ENCODE peak calls at places on chromosomes 11 and 22, in seven cellular contexts. One of them, this sample, is unnamed.

GRCh38 chr11:125451400-125452124 is 44.5 kb downstream of the FEZ1 start:
- DNase-seq in IMR-90: peak
- DNase-seq in mesendoderm: peak
- DNase-seq in H9: peak
- DNase-seq in neuronal stem cell: peak
- DNase-seq in H1: no peak
- DNase-seq in trophoblast cell: peak
- DNase-seq in this sample: peak

GRCh38 chr11:9001736-9002135 is 2.1 kb downstream of the NRIP3 start:
- DNase-seq in IMR-90: peak
- DNase-seq in mesendoderm: peak
- DNase-seq in H9: no peak
- DNase-seq in neuronal stem cell: no peak
- DNase-seq in H1: no peak
- DNase-seq in trophoblast cell: peak
- DNase-seq in this sample: peak

GRCh38 chr11:35742707-35743454 is 80.3 kb downstream of the TRIM44 start:
- DNase-seq in IMR-90: no peak
- DNase-seq in mesendoderm: no peak
- DNase-seq in H9: no peak
- DNase-seq in neuronal stem cell: no peak
- DNase-seq in H1: no peak
- DNase-seq in trophoblast cell: no peak
- DNase-seq in this sample: no peak

GRCh38 chr11:13053255-13053917 is 44.3 kb downstream of the RASSF10 start:
- DNase-seq in IMR-90: no peak
- DNase-seq in mesendoderm: peak
- DNase-seq in H9: no peak
- DNase-seq in neuronal stem cell: no peak
- DNase-seq in H1: no peak
- DNase-seq in trophoblast cell: peak
- DNase-seq in this sample: no peak

GRCh38 chr11:65528819-65529350 is 4.0 kb downstream of the SCYL1 start:
- DNase-seq in IMR-90: no peak
- DNase-seq in mesendoderm: no peak
- DNase-seq in H9: no peak
- DNase-seq in neuronal stem cell: no peak
- DNase-seq in H1: no peak
- DNase-seq in trophoblast cell: no peak
- DNase-seq in this sample: no peak

GRCh38 chr11:18173225-18173866 is 709 bp downstream of the MRGPRX4 start:
- DNase-seq in IMR-90: no peak
- DNase-seq in mesendoderm: no peak
- DNase-seq in H9: no peak
- DNase-seq in neuronal stem cell: no peak
- DNase-seq in H1: no peak
- DNase-seq in trophoblast cell: no peak
- DNase-seq in this sample: no peak

GRCh38 chr11:1433977-1434640 is 44.4 kb downstream of the BRSK2 start:
- DNase-seq in IMR-90: no peak
- DNase-seq in mesendoderm: no peak
- DNase-seq in H9: no peak
- DNase-seq in neuronal stem cell: no peak
- DNase-seq in H1: no peak
- DNase-seq in trophoblast cell: no peak
- DNase-seq in this sample: no peak

GRCh38 chr22:44972363-44973083 is 37.3 kb downstream of the PHF21B start:
- DNase-seq in IMR-90: peak
- DNase-seq in mesendoderm: no peak
- DNase-seq in H9: no peak
- DNase-seq in neuronal stem cell: no peak
- DNase-seq in H1: no peak
- DNase-seq in trophoblast cell: no peak
- DNase-seq in this sample: no peak

GRCh38 chr11:130798280-130798679 is 118.0 kb downstream of the SNX19 start:
- DNase-seq in IMR-90: peak
- DNase-seq in mesendoderm: no peak
- DNase-seq in H9: no peak
- DNase-seq in neuronal stem cell: no peak
- DNase-seq in H1: no peak
- DNase-seq in trophoblast cell: no peak
- DNase-seq in this sample: peak

GRCh38 chr22:26050079-26050478 is 119.2 kb upstream of the SEZ6L start:
- DNase-seq in IMR-90: no peak
- DNase-seq in mesendoderm: no peak
- DNase-seq in H9: no peak
- DNase-seq in neuronal stem cell: no peak
- DNase-seq in H1: no peak
- DNase-seq in trophoblast cell: no peak
- DNase-seq in this sample: no peak

GRCh38 chr11:10044618-10045017 is 249.4 kb downstream of the SBF2 start:
- DNase-seq in IMR-90: no peak
- DNase-seq in mesendoderm: peak
- DNase-seq in H9: peak
- DNase-seq in neuronal stem cell: no peak
- DNase-seq in H1: no peak
- DNase-seq in trophoblast cell: no peak
- DNase-seq in this sample: no peak

GRCh38 chr11:78244546-78245315 is 56.0 kb downstream of the USP35 start:
- DNase-seq in IMR-90: no peak
- DNase-seq in mesendoderm: no peak
- DNase-seq in H9: no peak
- DNase-seq in neuronal stem cell: no peak
- DNase-seq in H1: no peak
- DNase-seq in trophoblast cell: no peak
- DNase-seq in this sample: peak

GRCh38 chr22:17781319-17782031 is 7.2 kb upstream of the BID start:
- DNase-seq in IMR-90: peak
- DNase-seq in mesendoderm: no peak
- DNase-seq in H9: no peak
- DNase-seq in neuronal stem cell: no peak
- DNase-seq in H1: no peak
- DNase-seq in trophoblast cell: peak
- DNase-seq in this sample: peak

GRCh38 chr11:69115586-69116560 is 39.9 kb upstream of the SMIM38 start:
- DNase-seq in IMR-90: no peak
- DNase-seq in mesendoderm: no peak
- DNase-seq in H9: no peak
- DNase-seq in neuronal stem cell: no peak
- DNase-seq in H1: no peak
- DNase-seq in trophoblast cell: no peak
- DNase-seq in this sample: no peak

GRCh38 chr11:3183523-3183922 is 18.4 kb upstream of the OSBPL5 start:
- DNase-seq in IMR-90: no peak
- DNase-seq in mesendoderm: no peak
- DNase-seq in H9: no peak
- DNase-seq in neuronal stem cell: no peak
- DNase-seq in H1: no peak
- DNase-seq in trophoblast cell: no peak
- DNase-seq in this sample: no peak

GRCh38 chr22:47164514-47165337 is 402.3 kb downstream of the TBC1D22A start:
- DNase-seq in IMR-90: no peak
- DNase-seq in mesendoderm: no peak
- DNase-seq in H9: peak
- DNase-seq in neuronal stem cell: peak
- DNase-seq in H1: no peak
- DNase-seq in trophoblast cell: no peak
- DNase-seq in this sample: no peak

GRCh38 chr11:101583180-101584128 is at the start of gene TRPC6:
- DNase-seq in IMR-90: peak
- DNase-seq in mesendoderm: peak
- DNase-seq in H9: peak
- DNase-seq in neuronal stem cell: no peak
- DNase-seq in H1: no peak
- DNase-seq in trophoblast cell: peak
- DNase-seq in this sample: peak

GRCh38 chr11:2811206-2812091 is 74.1 kb downstream of the CDKN1C start:
- DNase-seq in IMR-90: no peak
- DNase-seq in mesendoderm: peak
- DNase-seq in H9: no peak
- DNase-seq in neuronal stem cell: no peak
- DNase-seq in H1: no peak
- DNase-seq in trophoblast cell: no peak
- DNase-seq in this sample: no peak

GRCh38 chr11:95486979-95487378 is 256.0 kb upstream of the SESN3 start:
- DNase-seq in IMR-90: no peak
- DNase-seq in mesendoderm: no peak
- DNase-seq in H9: no peak
- DNase-seq in neuronal stem cell: no peak
- DNase-seq in H1: no peak
- DNase-seq in trophoblast cell: no peak
- DNase-seq in this sample: no peak

GRCh38 chr11:95485115-95485900 is 254.3 kb upstream of the SESN3 start:
- DNase-seq in IMR-90: no peak
- DNase-seq in mesendoderm: no peak
- DNase-seq in H9: no peak
- DNase-seq in neuronal stem cell: no peak
- DNase-seq in H1: no peak
- DNase-seq in trophoblast cell: peak
- DNase-seq in this sample: no peak

GRCh38 chr11:95487938-95488337 is 256.9 kb upstream of the SESN3 start:
- DNase-seq in IMR-90: no peak
- DNase-seq in mesendoderm: no peak
- DNase-seq in H9: no peak
- DNase-seq in neuronal stem cell: no peak
- DNase-seq in H1: no peak
- DNase-seq in trophoblast cell: no peak
- DNase-seq in this sample: no peak

GRCh38 chr11:95490625-95491024 is 259.6 kb upstream of the SESN3 start:
- DNase-seq in IMR-90: no peak
- DNase-seq in mesendoderm: no peak
- DNase-seq in H9: no peak
- DNase-seq in neuronal stem cell: no peak
- DNase-seq in H1: no peak
- DNase-seq in trophoblast cell: peak
- DNase-seq in this sample: no peak

GRCh38 chr11:95487391-95487790 is 256.4 kb upstream of the SESN3 start:
- DNase-seq in IMR-90: no peak
- DNase-seq in mesendoderm: peak
- DNase-seq in H9: no peak
- DNase-seq in neuronal stem cell: no peak
- DNase-seq in H1: no peak
- DNase-seq in trophoblast cell: peak
- DNase-seq in this sample: no peak
- H3K9ac ChIP-seq in IMR-90: no peak
- H3K9ac ChIP-seq in mesendoderm: no peak
- H3K9ac ChIP-seq in H9: no peak
- H3K9ac ChIP-seq in neuronal stem cell: no peak
- H3K9ac ChIP-seq in H1: no peak
- H3K9ac ChIP-seq in trophoblast cell: no peak
- H3K9ac ChIP-seq in this sample: no peak

GRCh38 chr11:83401506-83402225 is 115.5 kb upstream of the CCDC90B start:
- DNase-seq in IMR-90: no peak
- DNase-seq in mesendoderm: no peak
- DNase-seq in H9: no peak
- DNase-seq in neuronal stem cell: no peak
- DNase-seq in H1: no peak
- DNase-seq in trophoblast cell: no peak
- DNase-seq in this sample: no peak
- H2BK120ac ChIP-seq in IMR-90: no peak
- H2BK120ac ChIP-seq in mesendoderm: no peak
- H2BK120ac ChIP-seq in H9: no peak
- H2BK120ac ChIP-seq in neuronal stem cell: no peak
- H2BK120ac ChIP-seq in H1: no peak
- H2BK120ac ChIP-seq in trophoblast cell: no peak
- H2BK120ac ChIP-seq in this sample: no peak

DNA sequence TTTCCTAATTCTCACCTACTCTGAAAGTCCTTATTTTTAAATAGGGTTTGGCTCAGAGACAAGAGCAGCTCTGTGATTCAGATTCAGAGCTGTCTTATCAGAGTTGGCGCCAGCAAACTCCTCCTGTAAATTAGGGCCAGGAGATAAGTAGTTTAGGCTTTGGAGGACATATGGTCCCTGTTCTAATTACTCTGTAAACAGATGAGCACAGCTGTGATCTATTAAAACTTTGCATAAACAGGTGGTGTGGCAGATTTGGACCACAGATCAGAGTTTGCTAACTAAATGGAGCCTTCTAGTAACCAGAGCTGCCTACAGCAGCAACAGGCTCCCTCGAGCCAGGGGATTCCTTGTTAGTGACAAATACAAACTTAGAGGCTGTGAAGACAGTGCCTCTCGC is 27.9 kb downstream of the YPEL1 start:
- DNase-seq in IMR-90: peak
- DNase-seq in mesendoderm: peak
- DNase-seq in H9: no peak
- DNase-seq in neuronal stem cell: no peak
- DNase-seq in H1: no peak
- DNase-seq in trophoblast cell: no peak
- DNase-seq in this sample: no peak
- H2AK5ac ChIP-seq in IMR-90: no peak
- H2AK5ac ChIP-seq in mesendoderm: no peak
- H2AK5ac ChIP-seq in H9: no peak
- H2AK5ac ChIP-seq in neuronal stem cell: no peak
- H2AK5ac ChIP-seq in H1: no peak
- H2AK5ac ChIP-seq in trophoblast cell: no peak
- H2AK5ac ChIP-seq in this sample: no peak

DNA sequence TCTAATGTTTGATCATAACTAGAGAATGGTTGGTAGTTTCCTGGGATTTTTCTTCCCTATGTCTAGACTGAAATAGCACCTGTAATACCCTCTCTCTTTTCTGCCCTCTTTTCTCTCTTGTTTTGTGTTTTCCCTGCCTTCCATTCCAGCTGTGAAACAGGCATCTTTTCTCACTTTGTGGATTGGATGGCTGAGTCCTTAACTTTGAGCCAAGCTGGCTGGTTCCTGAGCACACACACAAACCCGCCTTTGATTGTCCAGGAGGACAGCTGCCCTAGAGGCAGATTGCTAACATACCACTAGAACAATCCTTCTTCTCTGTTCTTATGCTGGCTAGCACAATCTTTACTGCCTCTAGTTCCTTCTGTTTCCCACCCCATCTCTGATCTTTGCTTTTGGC is 17.7 kb downstream of the CTNND1 start:
- DNase-seq in IMR-90: peak
- DNase-seq in mesendoderm: peak
- DNase-seq in H9: peak
- DNase-seq in neuronal stem cell: no peak
- DNase-seq in H1: no peak
- DNase-seq in trophoblast cell: peak
- DNase-seq in this sample: peak
- H3K9ac ChIP-seq in IMR-90: no peak
- H3K9ac ChIP-seq in mesendoderm: peak
- H3K9ac ChIP-seq in H9: peak
- H3K9ac ChIP-seq in neuronal stem cell: no peak
- H3K9ac ChIP-seq in H1: peak
- H3K9ac ChIP-seq in trophoblast cell: no peak
- H3K9ac ChIP-seq in this sample: peak

DNA sequence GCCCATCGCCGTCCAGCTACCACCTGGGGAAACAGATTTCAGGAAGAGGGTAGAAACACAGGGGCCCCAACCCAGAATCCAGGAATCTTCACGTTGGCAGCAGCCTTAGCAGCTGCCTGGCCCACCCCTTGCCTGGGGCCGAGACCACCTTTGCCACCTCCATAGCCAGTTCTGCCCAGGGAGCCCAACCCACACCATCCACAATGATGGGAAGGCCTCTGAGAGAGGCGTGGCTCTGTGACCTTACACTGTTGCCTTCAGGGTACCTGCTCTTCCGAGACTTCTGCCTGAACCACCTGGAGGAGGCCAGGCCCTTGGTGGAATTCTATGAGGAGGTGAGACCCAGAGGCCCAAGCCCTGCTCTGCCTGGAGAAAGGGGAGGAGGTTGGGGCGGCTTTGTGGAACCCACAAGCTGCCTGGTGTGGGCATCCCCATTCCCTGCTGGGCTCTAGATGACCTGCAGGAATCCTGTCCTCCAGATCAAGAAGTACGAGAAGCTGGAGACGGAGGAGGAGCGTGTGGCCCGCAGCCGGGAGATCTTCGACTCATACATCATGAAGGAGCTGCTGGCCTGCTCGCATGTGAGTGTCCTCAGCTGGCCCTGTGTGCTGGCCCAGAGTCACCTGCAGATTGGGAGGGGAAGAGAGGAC is 10.0 kb upstream of the ANKRD13D start:
- DNase-seq in IMR-90: no peak
- DNase-seq in mesendoderm: no peak
- DNase-seq in H9: no peak
- DNase-seq in neuronal stem cell: no peak
- DNase-seq in H1: no peak
- DNase-seq in trophoblast cell: no peak
- DNase-seq in this sample: no peak
- H2BK120ac ChIP-seq in IMR-90: no peak
- H2BK120ac ChIP-seq in mesendoderm: no peak
- H2BK120ac ChIP-seq in H9: no peak
- H2BK120ac ChIP-seq in neuronal stem cell: no peak
- H2BK120ac ChIP-seq in H1: no peak
- H2BK120ac ChIP-seq in trophoblast cell: no peak
- H2BK120ac ChIP-seq in this sample: no peak